ENCODE peak calls at places on chromosome 19, in eight cellular contexts. One of them, this sample, is unnamed.

GRCh38 chr19:39970424-39970673 is 616 bp upstream of the PSMC4 start:
- DNase-seq in CD8-positive, alpha-beta T cell: no peak
- DNase-seq in breast epithelium: no peak
- DNase-seq in A549: no peak
- DNase-seq in GM23248: no peak
- DNase-seq in neural progenitor cell: no peak
- DNase-seq in colonic mucosa: no peak
- DNase-seq in IMR-90: no peak
- DNase-seq in this sample: no peak

GRCh38 chr19:41352279-41352608 is 1.5 kb downstream of the TGFB1 start:
- DNase-seq in neural progenitor cell: no peak
- DNase-seq in breast epithelium: no peak
- DNase-seq in GM23248: no peak
- DNase-seq in IMR-90: no peak
- DNase-seq in A549: no peak
- DNase-seq in colonic mucosa: no peak
- DNase-seq in CD8-positive, alpha-beta T cell: no peak
- DNase-seq in this sample: no peak

GRCh38 chr19:35322014-35322413 is 7.0 kb upstream of the CD22 start:
- DNase-seq in colonic mucosa: no peak
- DNase-seq in IMR-90: no peak
- DNase-seq in GM23248: no peak
- DNase-seq in neural progenitor cell: no peak
- DNase-seq in breast epithelium: no peak
- DNase-seq in A549: no peak
- DNase-seq in CD8-positive, alpha-beta T cell: no peak
- DNase-seq in this sample: no peak

GRCh38 chr19:48630289-48631036 is 6.7 kb downstream of the DBP start:
- DNase-seq in IMR-90: no peak
- DNase-seq in A549: no peak
- DNase-seq in GM23248: peak
- DNase-seq in breast epithelium: no peak
- DNase-seq in CD8-positive, alpha-beta T cell: no peak
- DNase-seq in neural progenitor cell: peak
- DNase-seq in colonic mucosa: peak
- DNase-seq in this sample: no peak

GRCh38 chr19:32269831-32270230 is 75.6 kb upstream of the ZNF507 start:
- DNase-seq in breast epithelium: peak
- DNase-seq in A549: no peak
- DNase-seq in GM23248: no peak
- DNase-seq in CD8-positive, alpha-beta T cell: no peak
- DNase-seq in neural progenitor cell: no peak
- DNase-seq in colonic mucosa: no peak
- DNase-seq in IMR-90: no peak
- DNase-seq in this sample: no peak

GRCh38 chr19:31054430-31054829 is 294.8 kb downstream of the TSHZ3 start:
- DNase-seq in CD8-positive, alpha-beta T cell: no peak
- DNase-seq in GM23248: peak
- DNase-seq in breast epithelium: no peak
- DNase-seq in IMR-90: peak
- DNase-seq in A549: peak
- DNase-seq in colonic mucosa: peak
- DNase-seq in neural progenitor cell: peak
- DNase-seq in this sample: peak

GRCh38 chr19:52959613-52960295 is 2.9 kb downstream of the ZNF816 start:
- DNase-seq in neural progenitor cell: no peak
- DNase-seq in breast epithelium: no peak
- DNase-seq in CD8-positive, alpha-beta T cell: no peak
- DNase-seq in colonic mucosa: no peak
- DNase-seq in GM23248: no peak
- DNase-seq in IMR-90: no peak
- DNase-seq in A549: no peak
- DNase-seq in this sample: no peak

GRCh38 chr19:31314849-31315620 is 34.2 kb downstream of the TSHZ3 start:
- DNase-seq in A549: no peak
- DNase-seq in CD8-positive, alpha-beta T cell: no peak
- DNase-seq in GM23248: peak
- DNase-seq in colonic mucosa: no peak
- DNase-seq in breast epithelium: no peak
- DNase-seq in neural progenitor cell: peak
- DNase-seq in IMR-90: no peak
- DNase-seq in this sample: no peak

GRCh38 chr19:29302002-29302928 is 89.3 kb upstream of the UQCRFS1 start:
- DNase-seq in A549: no peak
- DNase-seq in breast epithelium: no peak
- DNase-seq in CD8-positive, alpha-beta T cell: no peak
- DNase-seq in IMR-90: no peak
- DNase-seq in colonic mucosa: no peak
- DNase-seq in neural progenitor cell: no peak
- DNase-seq in GM23248: no peak
- DNase-seq in this sample: no peak

GRCh38 chr19:19578241-19578640 is 40.2 kb downstream of the CILP2 start:
- DNase-seq in CD8-positive, alpha-beta T cell: no peak
- DNase-seq in breast epithelium: no peak
- DNase-seq in IMR-90: no peak
- DNase-seq in GM23248: no peak
- DNase-seq in neural progenitor cell: no peak
- DNase-seq in A549: no peak
- DNase-seq in colonic mucosa: no peak
- DNase-seq in this sample: no peak

GRCh38 chr19:29546583-29547190 is 20.9 kb downstream of the VSTM2B start:
- DNase-seq in colonic mucosa: no peak
- DNase-seq in CD8-positive, alpha-beta T cell: no peak
- DNase-seq in IMR-90: no peak
- DNase-seq in neural progenitor cell: no peak
- DNase-seq in GM23248: no peak
- DNase-seq in breast epithelium: no peak
- DNase-seq in A549: no peak
- DNase-seq in this sample: no peak

GRCh38 chr19:38437917-38438316 is 4.4 kb downstream of the RYR1 start:
- DNase-seq in CD8-positive, alpha-beta T cell: no peak
- DNase-seq in neural progenitor cell: no peak
- DNase-seq in colonic mucosa: no peak
- DNase-seq in GM23248: no peak
- DNase-seq in IMR-90: no peak
- DNase-seq in A549: no peak
- DNase-seq in breast epithelium: no peak
- DNase-seq in this sample: no peak

GRCh38 chr19:19900124-19900523 is 622 bp upstream of the ZNF93 start:
- DNase-seq in CD8-positive, alpha-beta T cell: peak
- DNase-seq in IMR-90: peak
- DNase-seq in A549: no peak
- DNase-seq in breast epithelium: no peak
- DNase-seq in colonic mucosa: no peak
- DNase-seq in neural progenitor cell: no peak
- DNase-seq in GM23248: peak
- DNase-seq in this sample: no peak

GRCh38 chr19:28504727-28505126 is 708.2 kb downstream of the UQCRFS1 start:
- DNase-seq in CD8-positive, alpha-beta T cell: no peak
- DNase-seq in colonic mucosa: no peak
- DNase-seq in A549: no peak
- DNase-seq in GM23248: no peak
- DNase-seq in IMR-90: no peak
- DNase-seq in breast epithelium: no peak
- DNase-seq in neural progenitor cell: peak
- DNase-seq in this sample: no peak

GRCh38 chr19:16585808-16586476 is 13.7 kb upstream of the SLC35E1 start:
- DNase-seq in breast epithelium: no peak
- DNase-seq in IMR-90: peak
- DNase-seq in neural progenitor cell: no peak
- DNase-seq in GM23248: no peak
- DNase-seq in colonic mucosa: peak
- DNase-seq in A549: no peak
- DNase-seq in CD8-positive, alpha-beta T cell: no peak
- DNase-seq in this sample: no peak

GRCh38 chr19:6739390-6739883 is at the start of gene TRIP10:
- DNase-seq in IMR-90: peak
- DNase-seq in CD8-positive, alpha-beta T cell: peak
- DNase-seq in GM23248: peak
- DNase-seq in colonic mucosa: peak
- DNase-seq in breast epithelium: peak
- DNase-seq in neural progenitor cell: peak
- DNase-seq in A549: peak
- DNase-seq in this sample: peak

GRCh38 chr19:49348305-49349188 is 13.3 kb downstream of the CD37 start:
- DNase-seq in GM23248: no peak
- DNase-seq in neural progenitor cell: no peak
- DNase-seq in IMR-90: no peak
- DNase-seq in A549: no peak
- DNase-seq in CD8-positive, alpha-beta T cell: no peak
- DNase-seq in colonic mucosa: no peak
- DNase-seq in breast epithelium: no peak
- DNase-seq in this sample: no peak

DNA sequence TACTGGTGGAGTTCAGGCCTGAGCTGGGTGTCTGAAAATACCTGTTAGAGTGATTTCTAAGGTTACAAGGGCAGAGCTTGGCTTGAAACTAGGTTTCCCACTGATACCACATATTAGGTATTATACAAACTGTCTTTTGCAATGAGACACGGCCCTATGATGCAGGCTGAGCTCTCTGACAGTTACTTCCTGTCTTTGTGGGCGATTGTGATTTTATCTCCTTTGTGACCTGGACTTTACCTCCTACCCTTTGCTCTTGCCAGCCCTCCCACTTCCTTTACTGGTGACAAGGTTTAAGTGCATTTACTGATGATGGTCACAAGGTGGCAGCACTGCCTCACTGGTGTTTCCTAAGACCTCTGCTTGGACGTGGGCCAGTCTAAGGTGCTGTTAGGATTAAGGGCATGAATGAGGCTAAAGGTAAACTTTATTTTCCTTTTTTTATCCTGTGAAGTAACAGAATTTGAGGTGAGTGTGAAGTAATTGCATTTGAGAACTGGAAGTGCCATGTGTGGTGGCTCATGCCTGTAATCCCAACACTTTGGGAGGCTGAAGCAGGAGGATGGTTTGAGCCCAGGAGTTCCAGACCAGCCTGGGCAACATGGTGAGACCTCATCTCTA is 7.7 kb upstream of the CXCL17 start:
- DNase-seq in GM23248: peak
- DNase-seq in colonic mucosa: peak
- DNase-seq in A549: peak
- DNase-seq in breast epithelium: peak
- DNase-seq in CD8-positive, alpha-beta T cell: peak
- DNase-seq in IMR-90: peak
- DNase-seq in neural progenitor cell: peak
- DNase-seq in this sample: peak
- H3K27ac ChIP-seq in GM23248: no peak
- H3K27ac ChIP-seq in colonic mucosa: peak
- H3K27ac ChIP-seq in A549: peak
- H3K27ac ChIP-seq in breast epithelium: peak
- H3K27ac ChIP-seq in CD8-positive, alpha-beta T cell: peak
- H3K27ac ChIP-seq in IMR-90: no peak
- H3K27ac ChIP-seq in neural progenitor cell: no peak
- H3K27ac ChIP-seq in this sample: peak

GRCh38 chr19:4538601-4538954 is 1.3 kb downstream of the LRG1 start:
- DNase-seq in neural progenitor cell: no peak
- DNase-seq in A549: no peak
- DNase-seq in IMR-90: no peak
- DNase-seq in CD8-positive, alpha-beta T cell: no peak
- DNase-seq in breast epithelium: no peak
- DNase-seq in GM23248: no peak
- DNase-seq in colonic mucosa: no peak
- DNase-seq in this sample: no peak
- H3K4me3 ChIP-seq in neural progenitor cell: no peak
- H3K4me3 ChIP-seq in A549: no peak
- H3K4me3 ChIP-seq in IMR-90: no peak
- H3K4me3 ChIP-seq in CD8-positive, alpha-beta T cell: no peak
- H3K4me3 ChIP-seq in breast epithelium: no peak
- H3K4me3 ChIP-seq in GM23248: no peak
- H3K4me3 ChIP-seq in colonic mucosa: no peak
- H3K4me3 ChIP-seq in this sample: no peak

DNA sequence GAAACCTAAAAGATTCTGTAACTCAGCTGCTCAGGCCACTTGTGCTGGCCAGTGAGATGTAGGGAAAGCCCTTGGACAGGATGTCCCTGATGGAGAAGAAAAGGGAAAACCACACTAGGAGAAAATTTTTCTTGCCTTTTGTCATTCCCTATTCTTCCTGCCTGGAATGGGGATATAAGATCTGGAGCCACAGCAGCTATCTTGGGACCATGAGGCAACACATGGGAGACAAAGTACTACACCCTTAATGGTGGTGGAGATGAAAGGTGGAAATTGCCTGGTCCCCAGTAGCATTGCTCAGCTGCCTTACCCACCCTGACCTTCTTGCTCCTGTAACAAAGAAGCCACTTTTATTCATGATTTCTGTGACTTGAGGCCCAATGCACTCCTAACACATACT is 9.4 kb downstream of the RSPH6A start:
- DNase-seq in CD8-positive, alpha-beta T cell: no peak
- DNase-seq in breast epithelium: no peak
- DNase-seq in neural progenitor cell: no peak
- DNase-seq in GM23248: no peak
- DNase-seq in A549: no peak
- DNase-seq in IMR-90: no peak
- DNase-seq in colonic mucosa: no peak
- DNase-seq in this sample: no peak
- H3K27ac ChIP-seq in CD8-positive, alpha-beta T cell: no peak
- H3K27ac ChIP-seq in breast epithelium: no peak
- H3K27ac ChIP-seq in neural progenitor cell: no peak
- H3K27ac ChIP-seq in GM23248: peak
- H3K27ac ChIP-seq in A549: no peak
- H3K27ac ChIP-seq in IMR-90: no peak
- H3K27ac ChIP-seq in colonic mucosa: no peak
- H3K27ac ChIP-seq in this sample: no peak

GRCh38 chr19:15123031-15123890 is 16.1 kb downstream of the SYDE1 start:
- DNase-seq in GM23248: no peak
- DNase-seq in neural progenitor cell: no peak
- DNase-seq in CD8-positive, alpha-beta T cell: no peak
- DNase-seq in IMR-90: no peak
- DNase-seq in colonic mucosa: no peak
- DNase-seq in breast epithelium: no peak
- DNase-seq in A549: no peak
- DNase-seq in this sample: no peak
- H3K4me3 ChIP-seq in GM23248: no peak
- H3K4me3 ChIP-seq in neural progenitor cell: no peak
- H3K4me3 ChIP-seq in CD8-positive, alpha-beta T cell: no peak
- H3K4me3 ChIP-seq in IMR-90: no peak
- H3K4me3 ChIP-seq in colonic mucosa: no peak
- H3K4me3 ChIP-seq in breast epithelium: no peak
- H3K4me3 ChIP-seq in A549: no peak
- H3K4me3 ChIP-seq in this sample: no peak